ENCODE peak calls at places on chromosomes 16 and 17, in four cellular contexts. A, P, O and E are unnamed samples.

GRCh38 chr16:88785106-88785924 is at the start of gene PIEZO1:
- DNase-seq in A (peak; percentile 70), O (peak; percentile 89), P (no peak), E (peak; percentile 53)

GRCh38 chr17:79950306-79950705 is 85.4 kb downstream of the TBC1D16 start:
- DNase-seq in A (no peak), O (peak; percentile 16), P (no peak), E (no peak)

GRCh38 chr16:85265161-85265784 is 153.0 kb upstream of the CIBAR2 start:
- DNase-seq in O (no peak), P (no peak), A (no peak), E (no peak)

GRCh38 chr17:17944253-17944652 is 27.9 kb downstream of the TOM1L2 start:
- DNase-seq in A (no peak), P (no peak), O (no peak), E (no peak)

GRCh38 chr16:17370233-17371013 is 100.3 kb downstream of the XYLT1 start:
- DNase-seq in A (no peak), O (no peak), P (no peak), E (no peak)

GRCh38 chr16:89022051-89022836 is 45.2 kb upstream of the CBFA2T3 start:
- DNase-seq in O (no peak), A (no peak), P (no peak), E (no peak)

GRCh38 chr16:80594756-80595155 is 54.0 kb downstream of the DYNLRB2 start:
- DNase-seq in A (no peak), O (no peak), P (no peak), E (no peak)

GRCh38 chr16:4212934-4213296 is 29.0 kb downstream of the SRL start:
- DNase-seq in O (no peak), P (no peak), A (peak; percentile 61), E (no peak)

GRCh38 chr17:40705567-40705966 is 2.0 kb upstream of the KRT24 start:
- DNase-seq in P (no peak), O (no peak), A (no peak), E (no peak)

GRCh38 chr16:12092347-12092882 is 115.9 kb downstream of the SNX29 start:
- DNase-seq in O (no peak), P (no peak), A (peak; percentile 13), E (peak; percentile 47)

GRCh38 chr17:76672892-76673291 is 29.3 kb upstream of the ST6GALNAC1 start:
- DNase-seq in P (no peak), A (no peak), O (no peak), E (no peak)
- H3K4me2 ChIP-seq in P (no peak overlapping the region), A (peak overlapping the region; percentile 79), O (no peak overlapping the region), E (no peak overlapping the region)

GRCh38 chr17:50052822-50053653 is 2.9 kb upstream of the ITGA3 start:
- DNase-seq in P (no peak), A (peak; percentile 45), O (peak; percentile 24), E (peak; percentile 71)
- TF ChIP-seq MYC in P (no peak), A (no peak), O (no peak), E (no peak)

GRCh38 chr16:65829076-65829475 is 537.4 kb upstream of the CDH5 start:
- DNase-seq in P (no peak), O (no peak), A (no peak), E (no peak)
- H3K4me1 ChIP-seq in P (no peaks in the 10 kb centered on the region), O (no peaks in the 10 kb centered on the region), A (no peaks in the 10 kb centered on the region), E (no peaks in the 10 kb centered on the region)

DNA sequence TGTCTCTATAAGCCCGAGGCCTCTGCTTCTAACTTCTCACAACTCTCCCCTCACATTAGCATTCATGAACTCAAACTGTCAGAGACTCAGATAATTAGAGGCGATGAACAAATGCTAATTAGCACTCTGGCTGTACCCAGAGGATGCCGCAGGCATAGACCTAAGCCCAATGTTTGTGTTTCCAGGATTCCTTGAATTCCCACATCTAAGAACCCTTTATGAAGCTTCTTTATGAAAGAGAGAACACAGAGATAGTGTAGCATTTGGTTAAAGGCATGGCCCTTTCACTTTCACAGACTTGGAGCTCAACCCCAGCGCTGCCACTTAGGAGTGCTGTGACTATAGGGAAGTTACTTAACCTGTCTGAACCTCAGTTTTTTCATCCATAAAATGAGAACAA is 512.2 kb downstream of the GRIN2A start:
- DNase-seq in P (no peak), A (no peak), O (no peak), E (no peak)
- H3K4me2 ChIP-seq in P (no peak overlapping the region), A (no peak overlapping the region), O (no peak overlapping the region), E (no peak overlapping the region)

DNA sequence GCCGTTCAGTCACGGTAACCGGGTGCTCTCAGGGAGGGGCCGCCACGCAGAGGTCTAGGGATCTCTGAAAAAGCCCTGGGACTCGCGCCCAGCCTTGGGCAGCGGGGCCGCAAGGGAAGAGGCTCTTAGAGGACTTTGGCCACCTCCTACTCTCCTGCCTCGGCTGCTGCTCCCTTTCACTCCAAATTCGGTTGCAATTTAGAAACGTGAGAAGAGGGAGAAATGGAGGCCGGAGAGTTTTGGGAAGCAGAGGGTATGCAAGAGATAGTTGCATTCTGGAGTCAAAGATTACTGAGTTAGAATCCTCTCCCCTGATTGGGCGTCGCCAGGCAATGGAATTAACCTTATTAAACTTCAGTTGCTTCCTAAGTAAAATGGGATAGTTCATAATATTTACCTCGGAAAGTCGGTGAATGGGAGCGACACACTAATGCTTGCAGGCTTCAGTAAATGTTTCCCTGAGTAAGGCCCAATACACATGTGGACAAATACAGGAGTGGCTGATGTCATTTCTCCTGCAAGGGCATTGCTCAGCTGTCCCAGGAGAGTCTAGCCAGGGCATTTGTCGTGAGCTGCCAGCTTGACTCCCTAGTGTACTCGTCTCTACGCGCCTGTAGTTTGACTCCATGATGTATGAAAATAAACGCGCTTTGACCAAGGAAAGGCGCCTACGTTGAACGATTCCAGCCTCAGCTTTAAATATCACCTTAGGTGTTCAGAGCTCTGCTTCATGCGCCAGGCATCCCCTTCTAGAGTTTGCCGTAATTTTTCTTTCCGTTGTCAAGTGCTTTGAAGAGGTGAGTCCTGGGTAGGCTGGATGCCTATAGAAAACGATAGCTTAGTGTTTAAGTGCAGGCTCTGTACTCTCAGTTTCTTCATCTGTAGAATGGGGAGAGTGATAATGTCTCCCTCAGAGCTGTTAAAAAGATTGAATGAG is 667 bp downstream of the OGFOD1 start:
- DNase-seq in O (peak; percentile 24), P (no peak), A (peak; percentile 11), E (peak; percentile 54)
- TF ChIP-seq MYC in O (no peak), P (no peak), A (no peak), E (no peak)

GRCh38 chr17:57508706-57509105 is 236.4 kb downstream of the CCDC182 start:
- DNase-seq in O (no peak), A (no peak), P (no peak), E (no peak)
- H3K4me1 ChIP-seq in O (peaks cover 5% of the 10 kb centered on the region), A (peaks cover 28% of the 10 kb centered on the region), P (peaks cover 7% of the 10 kb centered on the region), E (no peaks in the 10 kb centered on the region)